ENCODE peak calls at places on chromosomes 4 and X, in six cellular contexts. X is H9, D is brain microvascular endothelial cell, B is OCI-LY7, G is fibroblast of lung, S is AG04450. I is an unnamed sample.

GRCh38 chrX:103157511-103158316 is 57.2 kb upstream of the BEX4 start:
- DNase-seq in X (no peak), B (peak), D (peak), G (peak), S (no peak), I (no peak)

GRCh38 chrX:140710710-140711109 is 1.2 kb downstream of the LINC00632 start:
- DNase-seq in D (peak), S (no peak), B (no peak), X (no peak), G (peak), I (no peak)

GRCh38 chr4:145881991-145882390 is 56.6 kb downstream of the ZNF827 start:
- DNase-seq in S (no peak), X (no peak), G (no peak), B (peak), D (no peak), I (peak)

GRCh38 chrX:148298737-148299136 is 201.7 kb upstream of the AFF2 start:
- DNase-seq in X (no peak), S (no peak), B (no peak), G (no peak), D (no peak), I (no peak)

GRCh38 chr4:168484626-168485025 is 4.3 kb upstream of the DDX60L start:
- DNase-seq in S (peak), B (no peak), D (peak), X (no peak), G (peak), I (no peak)

GRCh38 chr4:44727471-44727870 is 1.1 kb upstream of the GNPDA2 start:
- DNase-seq in X (no peak), G (no peak), S (no peak), D (no peak), B (no peak), I (no peak)

GRCh38 chrX:2910109-2910508 is 19.0 kb downstream of the ARSD start:
- DNase-seq in S (no peak), D (no peak), B (no peak), X (no peak), G (no peak), I (no peak)

GRCh38 chr4:77015390-77015789 is 60.4 kb downstream of the CCNI start:
- DNase-seq in B (no peak), X (peak), D (peak), G (peak), S (peak), I (no peak)

GRCh38 chr4:152870605-152871004 is 65.5 kb upstream of the FHDC1 start:
- DNase-seq in G (no peak), B (no peak), S (no peak), D (no peak), X (no peak), I (no peak)

GRCh38 chrX:11781734-11782370 is 23.8 kb downstream of the MSL3 start:
- DNase-seq in B (peak), G (no peak), X (no peak), D (no peak), S (no peak), I (no peak)

GRCh38 chr4:123673971-123674370 is 277.4 kb downstream of the SPRY1 start:
- DNase-seq in S (no peak), B (no peak), G (no peak), D (no peak), X (no peak), I (no peak)

GRCh38 chrX:30612250-30612655 is 34.7 kb upstream of the TASL start:
- DNase-seq in G (no peak), X (no peak), S (no peak), B (no peak), D (no peak), I (no peak)

GRCh38 chrX:107449490-107450175 is at the start of gene FRMPD3:
- DNase-seq in G (no peak), B (peak), X (peak), S (no peak), D (no peak), I (no peak)

GRCh38 chr4:8915201-8916200 is 43.9 kb upstream of the HMX1 start:
- DNase-seq in S (no peak), X (no peak), D (no peak), G (no peak), B (no peak), I (no peak)

GRCh38 chr4:13539721-13540445 is 4.4 kb downstream of the NKX3-2 start:
- DNase-seq in D (no peak), X (peak), S (no peak), G (no peak), B (no peak), I (no peak)

GRCh38 chrX:108426262-108426661 is 12.0 kb downstream of the COL4A6 start:
- DNase-seq in G (no peak), B (no peak), D (no peak), S (no peak), X (peak), I (no peak)

GRCh38 chr4:139085141-139085540 is 69.6 kb downstream of the NOCT start:
- DNase-seq in B (peak), D (no peak), X (no peak), S (no peak), G (peak), I (no peak)

GRCh38 chr4:48016141-48017107 is at the start of the genes CNGA1 and NIPAL1:
- DNase-seq in D (peak), X (peak), B (peak), G (peak), S (no peak), I (peak)

GRCh38 chr4:184306949-184307348 is 89.3 kb upstream of the ENPP6 start:
- DNase-seq in X (no peak), S (no peak), G (no peak), B (no peak), D (peak), I (no peak)

GRCh38 chr4:138665851-138666250 is 349.7 kb upstream of the NOCT start:
- DNase-seq in X (no peak), B (no peak), G (no peak), D (no peak), S (no peak), I (no peak)

GRCh38 chr4:110484029-110484428 is 8.1 kb downstream of the ENPEP start:
- DNase-seq in B (peak), S (no peak), D (no peak), X (no peak), G (no peak), I (no peak)

GRCh38 chr4:110485452-110485851 is 9.5 kb downstream of the ENPEP start:
- DNase-seq in S (no peak), X (no peak), B (no peak), D (no peak), G (no peak), I (no peak)

GRCh38 chr4:110484767-110485166 is 8.8 kb downstream of the ENPEP start:
- DNase-seq in X (no peak), G (peak), S (peak), B (no peak), D (peak), I (no peak)

GRCh38 chr4:110487873-110488272 is 11.9 kb downstream of the ENPEP start:
- DNase-seq in G (peak), B (no peak), S (no peak), D (no peak), X (no peak), I (no peak)

GRCh38 chr4:110486226-110486625 is 10.3 kb downstream of the ENPEP start:
- DNase-seq in D (no peak), B (no peak), G (no peak), S (no peak), X (no peak), I (no peak)
- H3K27ac ChIP-seq in D (no peak), B (no peak), G (no peak), S (no peak), X (no peak), I (no peak)

GRCh38 chr4:69760455-69760854 is at the start of gene SULT1B1:
- DNase-seq in B (no peak), D (peak), G (peak), X (no peak), S (peak), I (no peak)

GRCh38 chr4:69754926-69755580 is 5.4 kb downstream of the SULT1B1 start:
- DNase-seq in X (no peak), B (no peak), S (no peak), G (no peak), D (no peak), I (no peak)

GRCh38 chr4:69763233-69763632 is 2.8 kb upstream of the SULT1B1 start:
- DNase-seq in S (no peak), B (no peak), X (no peak), D (no peak), G (no peak), I (no peak)

GRCh38 chr4:69757464-69757863 is 3.0 kb downstream of the SULT1B1 start:
- DNase-seq in S (no peak), D (no peak), X (no peak), B (no peak), G (no peak), I (no peak)

DNA sequence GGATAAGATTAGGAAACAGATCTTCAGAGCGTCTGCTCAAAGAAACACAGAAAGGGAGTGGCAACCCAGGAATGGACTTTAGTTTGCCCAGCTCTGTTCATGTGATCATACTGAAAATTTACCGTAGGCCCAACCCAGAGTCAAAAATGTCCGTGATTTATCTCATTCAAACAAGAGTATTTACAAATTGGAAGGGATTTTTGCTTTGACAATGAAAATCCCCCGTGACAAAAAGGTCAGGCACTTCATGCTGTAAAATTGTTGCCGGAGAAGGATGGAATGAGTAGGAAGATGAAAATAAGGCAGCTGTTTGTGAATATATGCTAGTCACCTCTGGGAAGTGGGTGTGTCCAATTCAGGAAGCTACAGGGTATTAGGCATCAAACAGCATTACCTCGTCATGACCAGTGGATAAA is 1.2 kb downstream of the SULT1B1 start:
- DNase-seq in D (no peak), G (no peak), X (no peak), S (no peak), B (no peak), I (no peak)
- H3K27ac ChIP-seq in D (no peak), G (no peak), X (no peak), S (no peak), B (no peak), I (no peak)

DNA sequence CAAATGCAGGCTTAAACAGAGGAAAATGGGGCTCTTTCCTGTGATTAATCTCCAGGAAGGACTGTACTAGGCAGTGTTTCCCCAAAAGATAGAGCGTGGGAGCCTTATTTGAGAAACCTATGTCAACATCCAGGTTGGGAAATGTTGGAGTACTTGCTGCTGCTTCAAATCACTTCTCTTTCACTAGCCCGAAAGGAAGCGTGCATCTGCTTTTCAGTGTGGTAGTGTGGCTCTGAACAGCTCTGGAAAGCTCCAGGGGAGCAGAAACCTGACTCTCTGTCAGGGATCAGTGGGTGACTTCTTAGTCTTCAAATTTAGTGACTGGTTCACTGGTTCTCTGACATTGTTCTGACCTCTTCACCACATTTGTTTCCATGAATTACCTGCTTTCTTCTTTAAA is 36.8 kb downstream of the DLG3 start:
- DNase-seq in X (no peak), B (no peak), G (no peak), S (no peak), D (no peak), I (no peak)
- H3K27ac ChIP-seq in X (no peak), B (no peak), G (peak), S (peak), D (no peak), I (no peak)

DNA sequence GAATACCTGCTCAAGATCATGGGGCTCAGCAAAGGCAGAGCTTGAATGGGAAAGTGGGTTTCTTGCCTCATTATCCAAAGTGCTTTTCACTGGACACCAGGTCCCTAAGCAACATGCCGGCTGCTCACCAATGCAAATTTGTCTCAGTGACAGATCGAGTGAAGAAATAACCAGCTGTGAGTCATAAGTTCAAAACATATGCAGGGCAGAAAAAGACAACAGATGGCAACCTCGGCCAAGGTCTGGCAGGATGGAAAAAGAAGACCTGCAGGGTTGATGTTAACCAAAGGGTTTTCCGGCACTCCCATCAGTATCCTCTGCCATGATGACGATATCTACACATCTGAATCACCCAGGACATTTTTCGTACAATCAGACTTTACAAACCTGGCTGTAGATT is 124.1 kb downstream of the AFAP1 start:
- DNase-seq in D (peak), X (no peak), G (peak), S (no peak), B (no peak), I (no peak)
- H3K27ac ChIP-seq in D (peak), X (no peak), G (no peak), S (peak), B (no peak), I (no peak)

I was measured in epithelial cell of prostate.